ENCODE peak calls at places on chromosomes 3 and 15, in six cellular contexts. R is GM23248, A is IMR-90, I is left lung, O is pancreas, U is mammary epithelial cell. C is an unnamed sample. For H3K27me3, the result is how much of the 10 kb centered on the place peaks cover.

GRCh38 chr3:173567997-173568396 is 170.5 kb downstream of the NLGN1 start:
- DNase-seq in O (no peak), R (no peak), U (no peak), A (no peak), I (no peak), C (no peak)

GRCh38 chr3:180417241-180417640 is 184.7 kb upstream of the TTC14 start:
- DNase-seq in A (no peak), O (no peak), U (no peak), R (peak), I (no peak), C (peak)

GRCh38 chr3:112778298-112779008 is 68.2 kb downstream of the CD200R1L start:
- DNase-seq in R (peak), U (peak), O (no peak), I (no peak), A (peak), C (peak)

GRCh38 chr15:25693321-25694237 is 169.5 kb downstream of the ATP10A start:
- DNase-seq in U (no peak), A (peak), I (no peak), O (no peak), R (peak), C (no peak)

GRCh38 chr15:35624881-35625280 is 78.9 kb upstream of the DPH6 start:
- DNase-seq in O (no peak), A (peak), U (peak), R (peak), I (no peak), C (peak)

GRCh38 chr15:63260786-63261185 is 16.6 kb upstream of the APH1B start:
- DNase-seq in O (no peak), U (no peak), R (no peak), A (no peak), I (no peak), C (no peak)

GRCh38 chr3:8524249-8524648 is 22.6 kb downstream of the LMCD1 start:
- DNase-seq in A (no peak), R (no peak), O (no peak), I (no peak), U (peak), C (peak)

GRCh38 chr3:197942956-197943556 is 6.9 kb upstream of the RPL35A start:
- DNase-seq in U (peak), O (no peak), A (peak), R (peak), I (no peak), C (peak)

GRCh38 chr3:52479876-52480575 is 15.1 kb upstream of the STAB1 start:
- DNase-seq in R (no peak), I (peak), O (no peak), U (no peak), A (no peak), C (no peak)

GRCh38 chr3:166889241-166889640 is 490.9 kb downstream of the ZBBX start:
- DNase-seq in O (no peak), I (no peak), U (peak), A (no peak), R (no peak), C (peak)

GRCh38 chr3:35079403-35079802 is 559.9 kb upstream of the ARPP21 start:
- DNase-seq in U (no peak), O (no peak), R (no peak), I (no peak), A (no peak), C (no peak)

GRCh38 chr3:195450731-195451229 is 8.0 kb upstream of the ACAP2 start:
- DNase-seq in R (peak), U (no peak), O (no peak), I (no peak), A (peak), C (no peak)

GRCh38 chr3:12905316-12906071 is 64.1 kb upstream of the RPL32 start:
- DNase-seq in U (no peak), O (no peak), R (no peak), I (peak), A (no peak), C (no peak)

GRCh38 chr3:33218072-33218445 is 551 bp downstream of the SUSD5 start:
- DNase-seq in A (no peak), U (no peak), O (no peak), I (no peak), R (peak), C (no peak)

GRCh38 chr3:123285479-123285878 is 83.7 kb downstream of the SEC22A start:
- DNase-seq in O (no peak), A (no peak), R (no peak), I (no peak), U (no peak), C (no peak)

GRCh38 chr15:67107014-67107812 is 41.8 kb downstream of the SMAD3 start:
- DNase-seq in O (peak), A (peak), R (peak), U (peak), I (no peak), C (peak)

GRCh38 chr3:50050361-50050760 is 38.4 kb upstream of the RBM5 start:
- DNase-seq in O (no peak), R (peak), I (no peak), U (peak), A (peak), C (no peak)

GRCh38 chr15:29568840-29569532 is 253.3 kb downstream of the TJP1 start:
- DNase-seq in O (peak), R (peak), U (peak), I (no peak), A (no peak), C (peak)

GRCh38 chr15:100159436-100159835 is 182.3 kb downstream of the ADAMTS17 start:
- DNase-seq in A (no peak), U (no peak), I (no peak), R (no peak), O (no peak), C (no peak)

GRCh38 chr3:67940200-67940952 is 286.0 kb upstream of the SUCLG2 start:
- DNase-seq in A (no peak), O (no peak), I (no peak), U (no peak), R (peak), C (peak)

GRCh38 chr3:11591006-11591360 is 52.7 kb downstream of the VGLL4 start:
- DNase-seq in I (no peak), U (no peak), A (peak), O (no peak), R (peak), C (no peak)

GRCh38 chr15:50740955-50741354 is 24.6 kb downstream of the SPPL2A start:
- DNase-seq in U (no peak), I (no peak), A (no peak), R (no peak), O (no peak), C (no peak)

GRCh38 chr15:54374184-54374947 is 396.1 kb downstream of the UNC13C start:
- DNase-seq in I (peak), A (no peak), U (no peak), O (no peak), R (no peak), C (no peak)

GRCh38 chr15:65366122-65366892 is 11.5 kb downstream of the IGDCC3 start:
- DNase-seq in A (no peak), R (no peak), U (no peak), I (no peak), O (no peak), C (no peak)

GRCh38 chr15:85840802-85841152 is 46.1 kb upstream of the KLHL25 start:
- DNase-seq in A (no peak), R (no peak), I (no peak), O (no peak), U (no peak), C (no peak)

GRCh38 chr3:194387276-194387675 is 11.8 kb downstream of the GP5 start:
- DNase-seq in R (no peak), O (no peak), I (peak), A (no peak), U (no peak), C (no peak)

GRCh38 chr3:131586277-131586676 is 83.5 kb upstream of the MRPL3 start:
- DNase-seq in R (no peak), O (no peak), U (no peak), A (no peak), I (no peak), C (no peak)

GRCh38 chr15:25543156-25543555 is 104.3 kb upstream of the UBE3A start:
- DNase-seq in A (peak), U (no peak), R (peak), O (peak), I (no peak), C (peak)

GRCh38 chr3:69368129-69368741 is 17.7 kb downstream of the FRMD4B start:
- DNase-seq in U (peak), I (no peak), A (no peak), R (no peak), O (no peak), C (no peak)

GRCh38 chr15:59256538-59256937 is 49.9 kb downstream of the LDHAL6B start:
- DNase-seq in R (no peak), A (no peak), I (no peak), O (no peak), U (no peak), C (no peak)

GRCh38 chr3:142958707-142959106 is 4.8 kb downstream of the PAQR9 start:
- DNase-seq in R (peak), U (peak), A (peak), O (no peak), I (no peak), C (peak)

GRCh38 chr15:70852501-70853269 is 1.3 kb downstream of the LARP6 start:
- DNase-seq in O (no peak), A (peak), R (peak), I (no peak), U (peak), C (peak)

GRCh38 chr3:11718582-11719405 is 75.1 kb upstream of the VGLL4 start:
- DNase-seq in O (peak), R (peak), U (peak), A (peak), I (peak), C (peak)

GRCh38 chr3:177199206-177199765 is 2.0 kb upstream of the TBL1XR1 start:
- DNase-seq in U (no peak), I (no peak), O (no peak), R (no peak), A (no peak), C (no peak)
- H3K4me3 ChIP-seq in U (no peak), I (no peak), O (no peak), R (no peak), A (no peak), C (no peak)

DNA sequence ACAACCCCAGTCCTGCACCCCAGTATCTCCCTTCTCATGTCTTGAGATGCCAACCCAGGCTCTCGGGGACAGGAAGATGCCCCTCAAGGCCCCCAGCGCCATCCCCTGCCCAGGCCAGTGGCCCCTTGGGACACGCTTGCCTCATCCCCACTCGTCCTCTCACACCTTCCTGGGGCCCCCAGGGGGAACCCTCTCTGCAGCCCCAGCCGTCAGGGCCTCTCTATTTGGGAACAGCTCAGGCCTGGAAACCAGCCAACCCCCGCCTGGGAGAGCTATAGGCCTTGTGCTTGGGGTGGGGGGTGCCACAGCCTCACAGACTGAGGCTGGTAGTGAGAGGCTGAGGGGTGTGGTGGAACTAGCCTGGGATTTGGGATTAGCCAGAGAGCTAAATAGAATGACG is 7.8 kb downstream of the LINGO1 start:
- DNase-seq in R (no peak), O (no peak), I (no peak), U (no peak), A (no peak), C (no peak)
- H3K27me3 ChIP-seq in R (under half), O (under half), I (under half), U (under half), A (half or more), C (under half)

DNA sequence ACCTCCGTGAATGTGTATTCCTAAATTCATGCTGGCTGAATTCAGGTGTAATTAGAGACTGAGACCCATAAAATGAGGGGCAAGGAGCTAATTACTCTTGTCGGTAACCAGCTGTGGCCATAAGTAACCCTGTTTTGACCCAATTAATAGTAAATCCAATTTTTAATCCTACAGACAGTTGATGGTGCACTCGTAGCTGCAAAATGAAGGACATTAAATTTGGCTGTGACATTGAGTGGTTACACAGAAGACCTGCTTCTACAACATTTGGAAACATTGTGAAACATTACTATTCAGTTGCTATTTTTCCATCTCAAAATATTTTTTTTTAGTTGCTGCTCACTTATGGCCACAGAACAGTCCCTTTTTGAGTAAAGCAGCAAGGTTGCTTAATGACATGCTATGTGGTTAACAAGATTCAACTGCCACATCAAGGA is 33.0 kb downstream of the MBNL1 start:
- DNase-seq in A (no peak), I (no peak), R (peak), U (no peak), O (no peak), C (no peak)
- H3K4me3 ChIP-seq in A (no peak), I (no peak), R (peak), U (no peak), O (peak), C (no peak)

DNA sequence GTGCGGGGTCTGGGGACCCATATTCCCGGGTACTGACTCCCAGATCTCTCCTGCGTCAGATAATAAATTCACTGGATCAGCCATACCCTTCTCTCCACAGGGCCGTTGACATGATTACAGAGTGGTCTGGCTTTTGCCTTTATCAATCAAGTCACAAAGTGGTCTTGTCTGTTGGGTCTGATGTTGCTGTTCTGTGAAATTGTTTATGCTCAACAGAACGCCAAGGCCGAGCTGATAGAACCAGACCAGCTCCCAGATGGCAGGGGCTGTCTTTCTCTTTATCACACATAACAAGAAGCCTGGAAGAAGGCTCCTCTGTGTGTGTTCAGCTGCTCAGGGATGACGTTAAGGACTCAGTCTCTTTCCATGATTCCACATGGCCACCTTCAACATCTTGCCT is 751 bp upstream of the DCLK3 start:
- DNase-seq in R (no peak), U (no peak), I (no peak), O (no peak), A (no peak), C (no peak)
- H3K27me3 ChIP-seq in R (under half), U (under half), I (under half), O (under half), A (under half), C (under half)

C was measured in bronchial epithelial cell.